ENCODE peak calls at places on chromosomes 3 and 15, in five cellular contexts. F is skeletal muscle cell; U is activated gamma-delta T cell treated with Interleukin-2 at 50 U/mL for 16 hours; R is CD4-positive, alpha-beta T cell; A is foreskin melanocyte. N is an unnamed sample.

GRCh38 chr3:194148383-194148782 is 12.4 kb downstream of the HES1 start:
- DNase-seq in U (no peak), F (no peak), R (no peak), A (peak), N (no peak)

GRCh38 chr15:101124731-101125558 is 126.9 kb downstream of the CHSY1 start:
- DNase-seq in U (no peak), A (no peak), R (no peak), F (peak), N (no peak)

GRCh38 chr3:138051946-138052802 is 42.2 kb downstream of the CLDN18 start:
- DNase-seq in F (no peak), R (no peak), A (peak), U (no peak), N (no peak)

GRCh38 chr15:89378699-89379422 is 44.2 kb upstream of the POLG start:
- DNase-seq in A (no peak), F (no peak), U (no peak), R (no peak), N (no peak)

GRCh38 chr3:123353852-123354238 is 95.0 kb downstream of the ADCY5 start:
- DNase-seq in F (no peak), A (no peak), U (no peak), R (no peak), N (no peak)

GRCh38 chr15:86802244-86802643 is 722.6 kb downstream of the AGBL1 start:
- DNase-seq in U (no peak), R (no peak), F (no peak), A (no peak), N (no peak)

GRCh38 chr15:59522988-59523461 is 85.0 kb downstream of the FAM81A start:
- DNase-seq in A (no peak), F (no peak), U (peak), R (peak), N (no peak)

GRCh38 chr3:14537590-14538450 is 2.3 kb downstream of the GRIP2 start:
- DNase-seq in R (no peak), U (no peak), A (peak), F (no peak), N (no peak)

GRCh38 chr3:181418249-181418648 is 293.5 kb upstream of the SOX2 start:
- DNase-seq in F (no peak), A (no peak), U (no peak), R (no peak), N (no peak)

GRCh38 chr15:65374334-65374733 is 3.5 kb downstream of the IGDCC3 start:
- DNase-seq in F (no peak), A (no peak), U (no peak), R (no peak), N (no peak)

GRCh38 chr3:8499181-8499611 is 2.4 kb upstream of the LMCD1 start:
- DNase-seq in U (no peak), A (peak), F (no peak), R (no peak), N (no peak)

GRCh38 chr3:5072100-5072816 is 49.8 kb upstream of the ARL8B start:
- DNase-seq in F (no peak), U (no peak), R (no peak), A (no peak), N (no peak)

N was measured in activated T-helper 9 cell treated with anti-CD3 and anti-CD28 coated beads, Interleukin-2, amount 50 U/mL, for 16 hours.